ENCODE peak calls at places on chromosomes 11 and 22, in seven cellular contexts. One of them, this sample, is unnamed.

GRCh38 chr11:9090488-9091043 is 833 bp downstream of the SCUBE2 start:
- DNase-seq in upper lobe of right lung: no peak
- DNase-seq in left ventricle myocardium inferior: no peak
- DNase-seq in HL-60: no peak
- DNase-seq in mesothelial cell of epicardium: no peak
- DNase-seq in type B pancreatic cell: no peak
- DNase-seq in right lobe of liver: no peak
- DNase-seq in this sample: no peak

GRCh38 chr11:32297629-32298028 is 137.7 kb downstream of the WT1 start:
- DNase-seq in right lobe of liver: no peak
- DNase-seq in left ventricle myocardium inferior: no peak
- DNase-seq in HL-60: no peak
- DNase-seq in type B pancreatic cell: no peak
- DNase-seq in mesothelial cell of epicardium: no peak
- DNase-seq in upper lobe of right lung: no peak
- DNase-seq in this sample: no peak

GRCh38 chr11:76614471-76615183 is 55.9 kb downstream of the LRRC32 start:
- DNase-seq in upper lobe of right lung: no peak
- DNase-seq in HL-60: no peak
- DNase-seq in left ventricle myocardium inferior: peak; percentile 56
- DNase-seq in mesothelial cell of epicardium: no peak
- DNase-seq in type B pancreatic cell: no peak
- DNase-seq in right lobe of liver: no peak
- DNase-seq in this sample: no peak

GRCh38 chr11:44596541-44597276 is 31.2 kb downstream of the CD82 start:
- DNase-seq in right lobe of liver: no peak
- DNase-seq in upper lobe of right lung: no peak
- DNase-seq in mesothelial cell of epicardium: no peak
- DNase-seq in type B pancreatic cell: no peak
- DNase-seq in HL-60: no peak
- DNase-seq in left ventricle myocardium inferior: no peak
- DNase-seq in this sample: no peak

GRCh38 chr11:131195801-131196517 is 174.5 kb upstream of the NTM start:
- DNase-seq in mesothelial cell of epicardium: peak; percentile 45
- DNase-seq in left ventricle myocardium inferior: peak; percentile 57
- DNase-seq in HL-60: no peak
- DNase-seq in type B pancreatic cell: no peak
- DNase-seq in right lobe of liver: no peak
- DNase-seq in upper lobe of right lung: no peak
- DNase-seq in this sample: no peak

GRCh38 chr22:37388538-37388937 is 38.7 kb downstream of the ELFN2 start:
- DNase-seq in right lobe of liver: no peak
- DNase-seq in type B pancreatic cell: no peak
- DNase-seq in mesothelial cell of epicardium: no peak
- DNase-seq in HL-60: no peak
- DNase-seq in upper lobe of right lung: no peak
- DNase-seq in left ventricle myocardium inferior: no peak
- DNase-seq in this sample: no peak

GRCh38 chr11:120212259-120212888 is 1.5 kb downstream of the OAF start:
- DNase-seq in right lobe of liver: peak; percentile 68
- DNase-seq in left ventricle myocardium inferior: no peak
- DNase-seq in type B pancreatic cell: no peak
- DNase-seq in mesothelial cell of epicardium: no peak
- DNase-seq in HL-60: no peak
- DNase-seq in upper lobe of right lung: no peak
- DNase-seq in this sample: no peak

GRCh38 chr11:124801014-124801413 is 808 bp upstream of the MSANTD2 start:
- DNase-seq in type B pancreatic cell: no peak
- DNase-seq in HL-60: no peak
- DNase-seq in mesothelial cell of epicardium: no peak
- DNase-seq in left ventricle myocardium inferior: no peak
- DNase-seq in right lobe of liver: no peak
- DNase-seq in upper lobe of right lung: no peak
- DNase-seq in this sample: no peak

GRCh38 chr11:71248656-71249055 is 3.7 kb downstream of the SHANK2 start:
- DNase-seq in left ventricle myocardium inferior: no peak
- DNase-seq in mesothelial cell of epicardium: no peak
- DNase-seq in type B pancreatic cell: no peak
- DNase-seq in upper lobe of right lung: peak; percentile 36
- DNase-seq in HL-60: no peak
- DNase-seq in right lobe of liver: no peak
- DNase-seq in this sample: no peak

GRCh38 chr11:106172389-106172991 is 95.0 kb downstream of the AASDHPPT start:
- DNase-seq in left ventricle myocardium inferior: no peak
- DNase-seq in mesothelial cell of epicardium: no peak
- DNase-seq in right lobe of liver: no peak
- DNase-seq in type B pancreatic cell: no peak
- DNase-seq in upper lobe of right lung: no peak
- DNase-seq in HL-60: no peak
- DNase-seq in this sample: no peak

GRCh38 chr11:102794382-102794781 is 3.6 kb downstream of the MMP1 start:
- DNase-seq in type B pancreatic cell: no peak
- DNase-seq in left ventricle myocardium inferior: no peak
- DNase-seq in HL-60: no peak
- DNase-seq in right lobe of liver: no peak
- DNase-seq in upper lobe of right lung: no peak
- DNase-seq in mesothelial cell of epicardium: no peak
- DNase-seq in this sample: no peak

GRCh38 chr11:130115218-130115617 is 44.4 kb upstream of the ST14 start:
- DNase-seq in HL-60: no peak
- DNase-seq in right lobe of liver: no peak
- DNase-seq in left ventricle myocardium inferior: no peak
- DNase-seq in mesothelial cell of epicardium: no peak
- DNase-seq in type B pancreatic cell: no peak
- DNase-seq in upper lobe of right lung: no peak
- DNase-seq in this sample: no peak

GRCh38 chr11:106399075-106399500 is 321.6 kb downstream of the AASDHPPT start:
- DNase-seq in right lobe of liver: peak; percentile 17
- DNase-seq in HL-60: no peak
- DNase-seq in mesothelial cell of epicardium: no peak
- DNase-seq in left ventricle myocardium inferior: no peak
- DNase-seq in type B pancreatic cell: no peak
- DNase-seq in upper lobe of right lung: no peak
- DNase-seq in this sample: no peak

GRCh38 chr11:131734871-131735270 is 364.5 kb downstream of the NTM start:
- DNase-seq in mesothelial cell of epicardium: no peak
- DNase-seq in right lobe of liver: no peak
- DNase-seq in type B pancreatic cell: no peak
- DNase-seq in left ventricle myocardium inferior: no peak
- DNase-seq in upper lobe of right lung: no peak
- DNase-seq in HL-60: no peak
- DNase-seq in this sample: no peak

GRCh38 chr11:130159657-130160459 is at the start of gene ST14:
- DNase-seq in type B pancreatic cell: no peak
- DNase-seq in right lobe of liver: peak; percentile 63
- DNase-seq in HL-60: no peak
- DNase-seq in left ventricle myocardium inferior: no peak
- DNase-seq in upper lobe of right lung: peak; percentile 91
- DNase-seq in mesothelial cell of epicardium: peak; percentile 54
- DNase-seq in this sample: peak; percentile 87

GRCh38 chr22:32788884-32789624 is 12.5 kb upstream of the TIMP3 start:
- DNase-seq in left ventricle myocardium inferior: no peak
- DNase-seq in type B pancreatic cell: no peak
- DNase-seq in upper lobe of right lung: peak; percentile 75
- DNase-seq in HL-60: no peak
- DNase-seq in right lobe of liver: no peak
- DNase-seq in mesothelial cell of epicardium: peak; percentile 63
- DNase-seq in this sample: peak; percentile 74

GRCh38 chr11:110022548-110022947 is 70.6 kb upstream of the ZC3H12C start:
- DNase-seq in upper lobe of right lung: no peak
- DNase-seq in left ventricle myocardium inferior: no peak
- DNase-seq in mesothelial cell of epicardium: no peak
- DNase-seq in type B pancreatic cell: no peak
- DNase-seq in right lobe of liver: no peak
- DNase-seq in HL-60: no peak
- DNase-seq in this sample: no peak

GRCh38 chr22:20656902-20657836 is 116.7 kb upstream of the SERPIND1 start:
- DNase-seq in left ventricle myocardium inferior: no peak
- DNase-seq in HL-60: no peak
- DNase-seq in right lobe of liver: no peak
- DNase-seq in type B pancreatic cell: peak; percentile 37
- DNase-seq in mesothelial cell of epicardium: no peak
- DNase-seq in upper lobe of right lung: no peak
- DNase-seq in this sample: no peak

GRCh38 chr11:104343578-104343977 is 179.6 kb upstream of the PDGFD start:
- DNase-seq in upper lobe of right lung: no peak
- DNase-seq in right lobe of liver: no peak
- DNase-seq in mesothelial cell of epicardium: no peak
- DNase-seq in HL-60: no peak
- DNase-seq in left ventricle myocardium inferior: no peak
- DNase-seq in type B pancreatic cell: no peak
- DNase-seq in this sample: no peak

DNA sequence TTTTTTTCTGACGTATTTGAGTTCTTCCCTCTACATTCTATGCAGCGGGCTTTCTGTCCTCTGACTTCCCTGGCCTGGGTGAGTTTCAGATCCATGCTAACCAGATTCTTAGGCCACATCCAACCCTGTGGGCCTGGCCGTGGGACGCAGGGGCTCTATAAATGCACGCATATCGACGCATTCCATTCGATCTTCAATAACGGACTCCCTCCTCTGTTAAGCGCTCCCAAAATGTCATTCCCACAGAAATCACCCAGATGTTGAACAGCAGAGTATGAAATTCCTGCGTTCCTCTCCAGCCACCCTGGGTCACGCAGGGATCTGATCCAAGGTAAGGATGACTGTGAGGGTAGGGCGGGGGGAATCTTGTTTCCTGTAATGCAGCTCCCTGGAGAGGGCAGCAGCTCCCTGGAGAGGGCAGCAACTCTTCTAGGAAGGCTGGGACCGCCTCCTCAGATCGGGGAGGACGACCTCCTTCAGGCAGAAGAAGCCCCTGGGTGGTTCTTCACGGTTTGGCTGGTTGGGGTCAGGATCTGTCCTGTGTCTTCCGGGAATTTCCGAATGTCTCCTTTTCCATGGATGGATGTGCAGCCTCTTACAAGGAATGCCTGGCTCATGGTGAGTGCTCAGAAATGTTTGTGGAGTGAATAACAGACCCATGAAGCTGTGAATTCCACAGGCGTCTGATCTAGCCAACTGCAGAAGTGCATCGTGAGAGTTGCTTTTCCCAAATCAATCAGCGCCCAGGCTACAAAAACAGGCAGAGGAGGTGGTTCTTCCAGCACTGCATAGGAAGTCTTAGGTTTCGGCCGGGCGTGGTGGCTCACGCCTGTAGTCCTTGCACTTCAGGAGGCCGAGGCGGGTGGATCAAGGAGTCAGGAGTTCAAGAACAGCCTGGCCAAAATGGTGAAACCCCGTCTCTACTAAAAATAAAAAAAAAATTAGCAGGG is 12.2 kb downstream of the MRGPRD start:
- DNase-seq in mesothelial cell of epicardium: no peak
- DNase-seq in HL-60: no peak
- DNase-seq in upper lobe of right lung: peak; percentile 21
- DNase-seq in left ventricle myocardium inferior: no peak
- DNase-seq in type B pancreatic cell: no peak
- DNase-seq in right lobe of liver: no peak
- DNase-seq in this sample: peak; percentile 18
- TF ChIP-seq CTCF in mesothelial cell of epicardium: no peak
- TF ChIP-seq CTCF in HL-60: no peak
- TF ChIP-seq CTCF in upper lobe of right lung: no peak
- TF ChIP-seq CTCF in left ventricle myocardium inferior: no peak
- TF ChIP-seq CTCF in type B pancreatic cell: no peak
- TF ChIP-seq CTCF in right lobe of liver: no peak
- TF ChIP-seq CTCF in this sample: no peak

GRCh38 chr22:34973016-34973415 is 92.9 kb upstream of the ISX start:
- DNase-seq in right lobe of liver: no peak
- DNase-seq in mesothelial cell of epicardium: no peak
- DNase-seq in left ventricle myocardium inferior: no peak
- DNase-seq in HL-60: no peak
- DNase-seq in upper lobe of right lung: no peak
- DNase-seq in type B pancreatic cell: no peak
- DNase-seq in this sample: no peak

GRCh38 chr22:34976886-34977285 is 89.1 kb upstream of the ISX start:
- DNase-seq in left ventricle myocardium inferior: no peak
- DNase-seq in upper lobe of right lung: no peak
- DNase-seq in type B pancreatic cell: no peak
- DNase-seq in right lobe of liver: no peak
- DNase-seq in mesothelial cell of epicardium: no peak
- DNase-seq in HL-60: no peak
- DNase-seq in this sample: no peak

GRCh38 chr22:34976474-34976873 is 89.5 kb upstream of the ISX start:
- DNase-seq in HL-60: no peak
- DNase-seq in upper lobe of right lung: no peak
- DNase-seq in mesothelial cell of epicardium: no peak
- DNase-seq in left ventricle myocardium inferior: no peak
- DNase-seq in type B pancreatic cell: no peak
- DNase-seq in right lobe of liver: no peak
- DNase-seq in this sample: no peak

GRCh38 chr22:34973926-34974325 is 92.0 kb upstream of the ISX start:
- DNase-seq in HL-60: no peak
- DNase-seq in mesothelial cell of epicardium: no peak
- DNase-seq in right lobe of liver: no peak
- DNase-seq in type B pancreatic cell: no peak
- DNase-seq in upper lobe of right lung: no peak
- DNase-seq in left ventricle myocardium inferior: no peak
- DNase-seq in this sample: no peak

DNA sequence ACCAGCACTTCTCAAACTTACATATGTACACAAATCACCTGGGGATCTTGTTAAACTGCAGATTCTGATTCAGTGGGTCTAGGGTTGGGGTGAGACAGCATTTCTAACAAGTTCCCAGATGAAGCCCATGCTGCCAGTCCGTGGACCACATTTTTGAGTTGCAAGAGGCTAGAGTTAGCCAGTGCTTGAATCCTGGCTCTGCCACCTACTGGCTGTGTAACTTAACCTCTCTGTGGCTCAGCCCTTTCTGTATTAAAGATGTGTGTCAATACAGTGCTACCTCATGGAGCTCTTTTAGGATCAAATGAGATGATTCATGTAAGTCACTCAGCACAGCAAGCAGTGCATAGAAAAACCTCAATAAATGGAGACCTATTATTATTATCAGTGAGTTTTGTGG is 90.2 kb upstream of the ISX start:
- DNase-seq in type B pancreatic cell: no peak
- DNase-seq in left ventricle myocardium inferior: no peak
- DNase-seq in upper lobe of right lung: no peak
- DNase-seq in HL-60: no peak
- DNase-seq in mesothelial cell of epicardium: no peak
- DNase-seq in right lobe of liver: no peak
- DNase-seq in this sample: no peak
- TF ChIP-seq CTCF in type B pancreatic cell: peak; percentile 51
- TF ChIP-seq CTCF in left ventricle myocardium inferior: no peak
- TF ChIP-seq CTCF in upper lobe of right lung: no peak
- TF ChIP-seq CTCF in HL-60: no peak
- TF ChIP-seq CTCF in mesothelial cell of epicardium: no peak
- TF ChIP-seq CTCF in right lobe of liver: no peak
- TF ChIP-seq CTCF in this sample: no peak

GRCh38 chr22:17119481-17120202 is 1.5 kb downstream of the TMEM121B start:
- DNase-seq in HL-60: no peak
- DNase-seq in type B pancreatic cell: no peak
- DNase-seq in left ventricle myocardium inferior: peak; percentile 45
- DNase-seq in mesothelial cell of epicardium: no peak
- DNase-seq in right lobe of liver: peak; percentile 61
- DNase-seq in upper lobe of right lung: no peak
- DNase-seq in this sample: peak; percentile 41
- TF ChIP-seq CTCF in HL-60: no peak
- TF ChIP-seq CTCF in type B pancreatic cell: peak; percentile 67
- TF ChIP-seq CTCF in left ventricle myocardium inferior: peak; percentile 64
- TF ChIP-seq CTCF in mesothelial cell of epicardium: no peak
- TF ChIP-seq CTCF in right lobe of liver: peak; percentile 42
- TF ChIP-seq CTCF in upper lobe of right lung: peak; percentile 30
- TF ChIP-seq CTCF in this sample: peak; percentile 21

GRCh38 chr22:23716811-23717801 is 26.3 kb downstream of the RGL4 start:
- DNase-seq in left ventricle myocardium inferior: peak; percentile 87
- DNase-seq in type B pancreatic cell: peak; percentile 87
- DNase-seq in HL-60: peak; percentile 88
- DNase-seq in right lobe of liver: peak; percentile 88
- DNase-seq in upper lobe of right lung: peak; percentile 92
- DNase-seq in mesothelial cell of epicardium: peak; percentile 86
- DNase-seq in this sample: peak; percentile 93
- TF ChIP-seq CTCF in left ventricle myocardium inferior: no peak
- TF ChIP-seq CTCF in type B pancreatic cell: no peak
- TF ChIP-seq CTCF in HL-60: no peak
- TF ChIP-seq CTCF in right lobe of liver: no peak
- TF ChIP-seq CTCF in upper lobe of right lung: no peak
- TF ChIP-seq CTCF in mesothelial cell of epicardium: no peak
- TF ChIP-seq CTCF in this sample: no peak

This sample was measured in pancreas.